ENCODE peak calls at places on chromosomes 16 and 17, in four cellular contexts. B is non-pigmented ciliary epithelial cell, K is A549, Z is T follicular helper cell. G is an unnamed sample.
A peak's percentile ranks its signal among the peaks of the same experiment; 100 is the strongest.

GRCh38 chr16:73020409-73020884 is 27.5 kb downstream of the ZFHX3 start:
- DNase-seq in K (peak; percentile 90), Z (no peak), B (peak; percentile 82), G (no peak)

GRCh38 chr17:4544656-4545216 is 10.4 kb downstream of the MYBBP1A start:
- DNase-seq in Z (no peak), B (no peak), K (no peak), G (no peak)

GRCh38 chr16:84059111-84059510 is 16.5 kb upstream of the SLC38A8 start:
- DNase-seq in B (no peak), K (no peak), Z (no peak), G (no peak)

GRCh38 chr17:66675273-66675990 is 159.5 kb upstream of the CACNG5 start:
- DNase-seq in K (no peak), B (no peak), Z (no peak), G (no peak)

GRCh38 chr17:73612074-73612473 is 32.2 kb downstream of the SDK2 start:
- DNase-seq in Z (no peak), K (no peak), B (no peak), G (no peak)

GRCh38 chr17:80724723-80725388 is 180.2 kb downstream of the RPTOR start:
- DNase-seq in K (peak; percentile 33), B (peak; percentile 32), Z (no peak), G (no peak)

GRCh38 chr17:47231334-47231733 is 22.2 kb downstream of the MYL4 start:
- DNase-seq in K (no peak), B (no peak), Z (no peak), G (no peak)

GRCh38 chr17:8162232-8162996 is at the start of gene VAMP2:
- DNase-seq in K (peak; percentile 74), Z (peak; percentile 81), B (no peak), G (peak; percentile 68)

GRCh38 chr17:74159226-74159840 is 44.1 kb upstream of the RPL38 start:
- DNase-seq in K (no peak), B (no peak), Z (no peak), G (no peak)

G was measured in stimulated activated naive B cell treated with anti-CD40 and anti-IgM and Interleukin-4, amounts not matched to agents 10 μg/mL and 1 μg/mL and 100 μg/mL, for 72 hours.